ENCODE peak calls at places on chromosomes 2 and 18, in six cellular contexts. V is caudate nucleus, N is mesenchymal stem cell, M is PC-9, G is ascending aorta, X is A549. B is an unnamed sample.

GRCh38 chr18:75210274-75211001 is at the start of gene TSHZ1:
- DNase-seq in N (peak), G (peak), M (peak), X (peak), V (peak), B (peak)

GRCh38 chr2:241508240-241508509 is 209 bp downstream of the STK25 start:
- DNase-seq in N (no peak), G (no peak), V (no peak), M (no peak), X (no peak), B (no peak)

GRCh38 chr2:105375001-105375561 is 23.8 kb downstream of the FHL2 start:
- DNase-seq in G (peak), X (no peak), M (no peak), N (peak), V (no peak), B (peak)

GRCh38 chr2:170229744-170230143 is 51.8 kb downstream of the MYO3B start:
- DNase-seq in G (no peak), X (no peak), V (no peak), N (no peak), M (no peak), B (no peak)

GRCh38 chr2:226673314-226673723 is 126.3 kb downstream of the IRS1 start:
- DNase-seq in M (peak), N (peak), V (no peak), G (peak), X (peak), B (peak)

GRCh38 chr2:198408171-198408570 is 603.8 kb downstream of the PLCL1 start:
- DNase-seq in G (no peak), M (no peak), V (no peak), X (no peak), N (no peak), B (no peak)

GRCh38 chr2:71671203-71671602 is 217.8 kb downstream of the DYSF start:
- DNase-seq in M (no peak), V (no peak), N (no peak), G (peak), X (no peak), B (no peak)

GRCh38 chr18:58413667-58414628 is 214.9 kb downstream of the ALPK2 start:
- DNase-seq in V (no peak), G (no peak), M (no peak), X (no peak), N (no peak), B (no peak)

GRCh38 chr2:132424526-132425121 is 8.0 kb downstream of the GPR39 start:
- DNase-seq in N (peak), X (no peak), M (peak), G (no peak), V (no peak), B (no peak)

GRCh38 chr18:14919666-14920065 is 171.7 kb downstream of the ANKRD30B start:
- DNase-seq in G (no peak), N (no peak), V (no peak), M (no peak), X (no peak), B (no peak)

GRCh38 chr18:28163201-28163778 is 13.6 kb downstream of the CDH2 start:
- DNase-seq in N (no peak), M (no peak), G (no peak), X (no peak), V (no peak), B (no peak)

GRCh38 chr2:163800889-163801498 is 65.2 kb upstream of the FIGN start:
- DNase-seq in X (no peak), N (peak), M (no peak), V (no peak), G (no peak), B (peak)

GRCh38 chr2:184599054-184599874 is 935 bp downstream of the ZNF804A start:
- DNase-seq in X (no peak), V (peak), G (no peak), N (peak), M (no peak), B (peak)

GRCh38 chr2:172168917-172169346 is 66.2 kb upstream of the DLX2 start:
- DNase-seq in G (no peak), V (no peak), N (peak), M (peak), X (no peak), B (no peak)

GRCh38 chr2:144770616-144771230 is 250.8 kb upstream of the ZEB2 start:
- DNase-seq in G (no peak), N (no peak), X (no peak), V (no peak), M (no peak), B (no peak)

GRCh38 chr18:79394438-79395307 is 1.1 kb upstream of the NFATC1 start:
- DNase-seq in X (peak), V (no peak), N (peak), G (peak), M (no peak), B (no peak)

GRCh38 chr18:67612281-67612680 is 95.8 kb upstream of the DSEL start:
- DNase-seq in M (no peak), G (no peak), V (no peak), X (no peak), N (no peak), B (no peak)

GRCh38 chr2:79638943-79639342 is 126.1 kb downstream of the CTNNA2 start:
- DNase-seq in M (no peak), N (no peak), V (no peak), X (no peak), G (no peak), B (no peak)
- H3K27ac ChIP-seq in M (no peak), N (no peak), V (no peak), X (no peak), G (no peak), B (no peak)

GRCh38 chr2:85644909-85645308 is 23.1 kb downstream of the SFTPB start:
- DNase-seq in M (no peak), G (no peak), N (no peak), V (no peak), X (no peak), B (no peak)
- H3K27ac ChIP-seq in M (no peak), G (no peak), N (no peak), V (no peak), X (no peak), B (no peak)

DNA sequence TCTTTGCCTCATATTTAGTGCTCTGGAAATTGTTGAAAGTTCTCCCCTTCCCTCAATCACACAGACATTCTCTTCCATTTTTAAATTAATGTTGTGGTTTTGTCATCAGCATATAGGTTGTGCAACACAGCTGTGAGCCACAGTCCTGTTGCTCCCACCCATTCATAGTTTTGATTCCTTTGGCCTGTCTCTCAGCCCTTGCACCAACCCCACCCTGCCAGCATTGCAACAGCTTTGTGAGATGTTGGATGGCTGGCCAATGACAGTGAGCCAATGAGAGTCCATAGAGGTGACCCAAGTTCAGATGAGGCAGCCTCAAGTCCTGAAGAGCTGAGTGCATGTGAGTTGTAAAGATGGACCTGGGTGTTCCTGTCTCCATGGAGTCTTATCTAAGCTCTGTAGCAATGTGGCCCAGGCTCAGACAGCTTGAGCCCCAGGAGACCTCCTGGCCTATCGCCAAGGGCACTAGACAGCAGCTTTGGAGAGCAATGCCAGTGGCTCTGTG is 775.5 kb downstream of the RNF144A start:
- DNase-seq in X (peak), M (no peak), N (peak), V (no peak), G (peak), B (no peak)
- H3K27ac ChIP-seq in X (no peak), M (no peak), N (no peak), V (no peak), G (no peak), B (no peak)

GRCh38 chr2:190415794-190416729 is 7.9 kb downstream of the MFSD6 start:
- DNase-seq in G (no peak), X (no peak), M (no peak), N (no peak), V (no peak), B (no peak)

GRCh38 chr2:190413421-190413820 is 5.3 kb downstream of the MFSD6 start:
- DNase-seq in G (no peak), M (no peak), V (no peak), N (no peak), X (no peak), B (no peak)

GRCh38 chr2:190412971-190413370 is 4.8 kb downstream of the MFSD6 start:
- DNase-seq in G (no peak), N (no peak), X (no peak), V (no peak), M (no peak), B (no peak)

GRCh38 chr2:190417045-190417842 is 9.1 kb downstream of the MFSD6 start:
- DNase-seq in N (no peak), X (no peak), M (no peak), V (no peak), G (no peak), B (no peak)

DNA sequence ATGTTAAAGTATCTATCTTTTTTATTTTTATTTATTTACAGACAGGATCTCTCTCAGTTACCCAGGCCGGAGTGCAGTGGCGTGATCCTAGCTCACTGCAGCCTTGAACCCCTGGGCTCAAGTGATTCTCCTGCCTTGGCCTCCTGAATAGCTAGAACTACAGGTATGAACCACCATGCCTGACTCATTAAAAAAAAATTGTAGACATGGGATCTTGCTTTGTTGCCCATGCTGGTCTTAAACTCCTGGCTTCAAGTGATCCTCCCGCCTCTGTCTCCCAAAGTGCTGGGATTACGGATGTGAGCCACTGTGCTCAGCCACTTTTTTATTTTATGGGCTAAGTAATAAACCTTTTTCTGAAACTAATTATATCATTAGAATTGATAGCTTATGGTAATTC is 7.1 kb downstream of the MFSD6 start:
- DNase-seq in V (no peak), N (no peak), M (no peak), X (no peak), G (no peak), B (no peak)
- H3K27ac ChIP-seq in V (no peak), N (no peak), M (no peak), X (no peak), G (no peak), B (no peak)

DNA sequence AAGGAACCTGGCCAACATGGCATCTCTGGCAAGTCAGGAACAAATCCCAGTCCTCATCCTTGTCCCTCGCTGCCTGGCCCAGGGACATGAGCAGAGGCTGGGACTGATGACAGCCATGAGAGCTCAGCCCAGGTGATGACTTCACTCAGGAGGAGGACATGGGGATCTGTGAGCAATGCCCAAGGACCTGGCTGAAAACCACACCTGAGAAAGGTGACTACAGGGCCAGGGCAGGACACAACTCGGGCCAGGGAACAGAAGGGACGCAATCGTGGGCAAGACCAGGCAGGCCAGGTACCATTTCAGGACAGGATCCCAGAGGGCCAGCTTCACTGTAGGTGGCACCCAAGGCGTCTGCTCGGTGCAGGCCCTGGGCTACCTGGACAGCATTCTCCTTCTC is 141.3 kb downstream of the EIPR1 start:
- DNase-seq in M (no peak), N (no peak), X (no peak), G (peak), V (no peak), B (no peak)
- H3K27ac ChIP-seq in M (no peak), N (no peak), X (no peak), G (no peak), V (no peak), B (no peak)

DNA sequence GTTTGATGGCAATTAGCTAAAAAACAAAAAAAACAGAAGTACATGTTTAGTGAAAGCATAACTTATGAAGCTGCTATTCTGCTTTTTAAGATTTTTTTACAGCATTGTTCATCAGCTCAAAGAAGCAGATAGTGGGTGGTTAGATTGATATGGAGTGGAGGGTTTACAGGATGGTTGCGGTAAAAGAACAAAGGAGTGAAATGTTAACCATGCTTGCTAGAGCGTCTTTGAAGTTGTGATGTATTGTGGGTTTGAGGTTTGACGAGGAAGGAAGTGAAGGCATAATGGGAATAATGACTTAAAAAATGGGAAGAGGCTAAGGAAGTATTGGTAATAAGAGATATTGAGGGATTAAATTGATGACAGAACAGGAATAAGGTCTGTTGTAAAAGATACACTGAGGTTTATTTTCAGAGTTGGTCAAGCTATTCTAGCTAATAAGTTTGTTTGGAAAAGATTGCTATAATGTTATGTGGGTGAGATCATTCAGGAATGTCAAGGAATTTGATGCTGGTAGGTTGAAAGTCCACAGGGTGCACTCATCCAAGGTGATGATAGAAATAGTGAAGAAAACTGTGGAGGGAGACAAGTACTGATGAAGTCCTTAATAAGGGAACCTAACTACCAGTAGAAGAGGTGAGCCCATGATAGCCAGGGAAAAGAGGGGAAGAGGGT is 14.6 kb downstream of the SPOPL start:
- DNase-seq in N (peak), G (no peak), X (peak), V (no peak), M (no peak), B (peak)
- H3K27ac ChIP-seq in N (peak), G (no peak), X (no peak), V (no peak), M (no peak), B (no peak)

DNA sequence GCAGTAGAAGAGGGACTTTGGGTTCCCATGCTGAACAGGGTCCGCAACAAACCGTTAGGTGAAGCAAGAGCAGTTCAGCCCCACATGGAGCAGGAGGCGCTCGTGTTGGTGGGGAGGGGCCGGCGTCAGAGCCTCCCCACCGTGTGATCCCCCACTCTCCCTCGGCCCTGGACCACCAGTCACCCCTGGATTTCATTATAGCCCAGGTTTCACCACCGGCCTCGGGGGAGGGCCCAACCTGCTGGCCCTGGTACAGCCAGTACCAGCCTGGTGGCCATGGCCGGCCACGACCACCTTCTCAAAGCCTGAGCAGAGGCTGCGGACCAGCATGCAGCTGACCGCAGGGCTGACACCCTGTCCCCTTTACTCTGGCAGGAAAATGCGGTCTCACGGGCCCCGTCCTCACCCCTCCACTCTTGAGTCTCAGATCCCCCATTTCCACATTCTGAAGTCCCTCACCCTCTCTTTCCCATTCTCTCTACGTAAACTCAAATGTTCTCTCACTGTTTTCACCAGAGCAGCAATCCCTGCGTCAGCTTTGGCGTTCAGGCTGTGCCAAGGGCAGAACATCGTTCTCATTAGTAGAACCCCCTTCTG is 8.6 kb downstream of the MLPH start:
- DNase-seq in V (no peak), N (no peak), G (no peak), M (no peak), X (no peak), B (no peak)
- H3K27ac ChIP-seq in V (no peak), N (no peak), G (no peak), M (peak), X (peak), B (no peak)

DNA sequence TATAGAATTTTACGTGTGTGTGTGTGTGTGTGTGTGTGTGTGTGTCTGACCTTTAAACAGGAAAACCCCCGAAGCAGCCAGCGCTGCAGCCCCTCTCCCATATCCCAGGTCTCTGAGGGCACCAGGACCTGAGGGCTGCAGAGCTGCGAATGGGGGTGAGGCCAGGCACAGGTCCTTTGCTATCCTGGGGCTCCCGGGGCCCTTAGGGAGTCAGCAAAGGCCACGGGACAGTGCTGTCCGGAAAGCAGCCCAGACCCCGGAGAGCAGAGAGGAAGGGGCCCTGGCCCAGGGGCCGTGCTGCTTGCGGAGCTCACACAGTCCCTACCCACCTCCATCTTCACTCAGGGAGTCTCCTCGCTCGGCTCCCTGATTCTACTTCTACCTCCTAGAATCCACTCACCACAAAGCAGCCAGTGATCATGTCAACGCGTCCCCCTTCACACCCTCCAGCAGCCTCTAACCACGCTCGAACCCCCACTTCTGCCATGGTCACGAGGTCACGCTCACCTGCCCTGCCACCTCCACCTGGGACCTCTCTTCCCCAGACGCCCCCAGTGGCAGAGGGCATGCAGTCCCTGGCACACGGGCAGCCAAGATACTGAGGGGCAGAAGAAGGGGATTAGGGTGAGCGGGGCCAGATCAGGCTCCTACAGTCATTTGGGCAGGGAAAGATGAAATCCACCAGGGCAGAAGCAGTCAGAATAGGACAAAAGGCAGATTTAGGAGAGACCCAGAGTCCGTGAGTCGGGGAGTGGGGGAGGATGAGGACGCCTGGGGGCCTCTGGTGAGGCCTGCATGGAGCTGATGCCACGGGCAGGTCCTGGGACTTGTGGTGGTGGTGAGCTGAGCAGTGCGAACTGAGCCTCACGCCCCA is 86.7 kb downstream of the USP40 start:
- DNase-seq in V (no peak), M (no peak), N (no peak), X (no peak), G (no peak), B (no peak)
- H3K27ac ChIP-seq in V (no peak), M (no peak), N (no peak), X (peak), G (no peak), B (no peak)

GRCh38 chr2:44623622-44624351 is 262.0 kb downstream of the CAMKMT start:
- DNase-seq in M (no peak), G (no peak), X (peak), V (no peak), N (no peak), B (no peak)
- H3K27ac ChIP-seq in M (no peak), G (no peak), X (no peak), V (no peak), N (no peak), B (no peak)